ENCODE peak calls at places on chromosomes 13 and 19, in six cellular contexts. J, A, S, I, F and U are unnamed samples.

GRCh38 chr13:74251778-74252519 is 117.7 kb upstream of the KLF12 start:
- DNase-seq in J (no peak), A (no peak), S (no peak), I (no peak), F (no peak), U (no peak)

GRCh38 chr13:99484405-99484981 is 16.8 kb upstream of the TM9SF2 start:
- DNase-seq in J (no peak), A (no peak), S (no peak), I (no peak), F (no peak), U (no peak)

GRCh38 chr19:18160792-18161690 is 8.1 kb downstream of the PIK3R2 start:
- DNase-seq in J (peak; percentile 70), A (peak; percentile 51), S (no peak), I (peak; percentile 45), F (no peak), U (peak; percentile 82)

GRCh38 chr19:34236035-34236793 is 18.1 kb upstream of the GARRE1 start:
- DNase-seq in J (no peak), A (no peak), S (no peak), I (no peak), F (no peak), U (no peak)

GRCh38 chr13:79282976-79283375 is 123.1 kb downstream of the RBM26 start:
- DNase-seq in J (no peak), A (no peak), S (no peak), I (no peak), F (no peak), U (no peak)

GRCh38 chr19:29685326-29685725 is 20.1 kb downstream of the PLEKHF1 start:
- DNase-seq in J (no peak), A (no peak), S (no peak), I (no peak), F (no peak), U (no peak)

GRCh38 chr13:113457510-113457909 is 4.2 kb upstream of the ADPRHL1 start:
- DNase-seq in J (no peak), A (no peak), S (no peak), I (no peak), F (no peak), U (no peak)

GRCh38 chr13:44244288-44244687 is 129.3 kb upstream of the SERP2 start:
- DNase-seq in J (no peak), A (no peak), S (no peak), I (no peak), F (no peak), U (no peak)

GRCh38 chr13:94968040-94968756 is 255.9 kb upstream of the SOX21 start:
- DNase-seq in J (no peak), A (no peak), S (no peak), I (peak; percentile 6), F (no peak), U (peak; percentile 4)

GRCh38 chr13:39685652-39686051 is 30.2 kb downstream of the COG6 start:
- DNase-seq in J (no peak), A (no peak), S (no peak), I (no peak), F (no peak), U (no peak)

GRCh38 chr13:32940601-32941000 is 75.6 kb upstream of the KL start:
- DNase-seq in J (no peak), A (peak; percentile 6), S (no peak), I (no peak), F (peak; percentile 21), U (no peak)

GRCh38 chr13:44031555-44031954 is 151.9 kb downstream of the LACC1 start:
- DNase-seq in J (no peak), A (no peak), S (no peak), I (no peak), F (no peak), U (no peak)

GRCh38 chr13:20720499-20720898 is 17.0 kb downstream of the IL17D start:
- DNase-seq in J (no peak), A (no peak), S (no peak), I (no peak), F (no peak), U (no peak)

GRCh38 chr19:16457195-16457953 is 14.4 kb downstream of the EPS15L1 start:
- DNase-seq in J (no peak), A (no peak), S (no peak), I (peak; percentile 84), F (peak; percentile 38), U (peak; percentile 34)

GRCh38 chr13:28584873-28585317 is 74.0 kb upstream of the POMP start:
- DNase-seq in J (no peak), A (no peak), S (no peak), I (no peak), F (no peak), U (no peak)

GRCh38 chr13:80010846-80011245 is 330.1 kb downstream of the SPRY2 start:
- DNase-seq in J (no peak), A (no peak), S (no peak), I (no peak), F (no peak), U (no peak)

GRCh38 chr13:73300718-73301425 is 242.1 kb downstream of the KLF5 start:
- DNase-seq in J (no peak), A (no peak), S (peak; percentile 46), I (no peak), F (no peak), U (no peak)

GRCh38 chr13:65613004-65613403 is 1617.1 kb downstream of the PCDH9 start:
- DNase-seq in J (no peak), A (no peak), S (no peak), I (no peak), F (no peak), U (no peak)

GRCh38 chr13:110340812-110341444 is 33.8 kb downstream of the COL4A2 start:
- DNase-seq in J (no peak), A (peak; percentile 34), S (no peak), I (peak; percentile 80), F (peak; percentile 91), U (peak; percentile 43)

GRCh38 chr19:55435020-55435419 is 8.1 kb downstream of the SHISA7 start:
- DNase-seq in J (no peak), A (no peak), S (no peak), I (no peak), F (no peak), U (no peak)

GRCh38 chr13:46185634-46186033 is 3.7 kb upstream of the LCP1 start:
- DNase-seq in J (no peak), A (no peak), S (no peak), I (no peak), F (no peak), U (no peak)

GRCh38 chr13:98775844-98776598 is 23.5 kb upstream of the SLC15A1 start:
- DNase-seq in J (no peak), A (no peak), S (peak; percentile 98), I (no peak), F (no peak), U (no peak)

GRCh38 chr19:55175117-55175867 is 4.8 kb downstream of the SYT5 start:
- DNase-seq in J (no peak), A (no peak), S (no peak), I (no peak), F (no peak), U (no peak)

GRCh38 chr19:29680447-29680846 is 15.2 kb downstream of the PLEKHF1 start:
- DNase-seq in J (no peak), A (no peak), S (no peak), I (no peak), F (no peak), U (peak; percentile 77)

GRCh38 chr19:18046066-18046718 is 38.2 kb downstream of the ARRDC2 start:
- DNase-seq in J (no peak), A (no peak), S (no peak), I (no peak), F (no peak), U (no peak)

GRCh38 chr19:54248016-54248601 is 5.5 kb upstream of the LILRA6 start:
- DNase-seq in J (peak; percentile 69), A (peak; percentile 29), S (no peak), I (peak; percentile 75), F (peak; percentile 33), U (no peak)

DNA sequence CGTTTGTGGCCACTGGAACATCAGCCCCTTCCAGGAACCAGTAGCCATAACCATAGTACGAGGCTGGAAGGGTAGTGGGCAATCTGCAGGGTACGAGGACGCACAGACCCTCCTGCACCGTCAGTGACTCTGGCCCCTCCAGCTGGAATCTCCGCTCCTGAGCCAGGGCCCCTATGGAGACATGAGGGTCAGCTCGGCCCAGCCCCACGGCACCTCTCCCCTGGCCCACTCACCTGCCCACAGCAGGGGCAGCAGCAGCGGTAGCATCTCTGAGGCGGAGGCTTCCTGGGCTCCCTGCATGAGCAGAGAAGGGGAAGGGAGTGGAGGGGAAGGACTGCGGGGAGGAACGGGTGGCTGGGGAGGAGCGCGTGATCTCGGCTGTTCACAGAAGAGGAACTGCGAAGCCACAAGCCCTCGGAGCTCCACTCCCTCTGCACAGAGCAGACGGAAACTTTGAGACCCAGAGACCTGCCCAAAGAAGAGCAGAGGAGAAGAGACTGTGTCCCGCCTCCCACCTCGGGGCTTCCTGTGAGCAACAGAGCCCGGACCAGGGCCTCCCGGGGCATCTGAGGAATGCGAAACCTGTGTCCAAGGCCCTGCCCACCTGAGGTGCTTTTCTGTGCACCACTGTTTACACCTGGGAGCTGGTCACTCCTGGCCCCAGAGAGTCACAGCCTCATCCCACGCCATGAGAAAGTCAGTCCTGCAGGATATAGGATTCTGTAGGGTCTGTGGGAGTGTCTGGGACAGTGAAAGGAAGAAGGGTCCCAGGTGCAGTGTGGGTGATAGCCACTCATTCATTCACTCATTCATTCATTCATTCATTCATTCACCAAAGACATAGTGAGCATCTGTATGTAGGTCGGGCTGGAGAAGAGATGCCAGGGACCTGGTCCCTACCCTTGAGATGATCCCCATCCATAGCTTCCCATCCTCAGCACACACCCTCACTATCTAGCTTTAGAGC is at the start of gene SIGLEC6:
- DNase-seq in J (no peak), A (peak; percentile 44), S (peak; percentile 77), I (no peak), F (peak; percentile 20), U (peak; percentile 65)
- H3K4me3 ChIP-seq in J (no peak within 1 kb of the TSS), A (peak within 1 kb of the TSS; percentile 26), S (no peak within 1 kb of the TSS), I (no peak within 1 kb of the TSS), F (no peak within 1 kb of the TSS), U (no peak within 1 kb of the TSS)

GRCh38 chr19:10637894-10638293 is 12.5 kb downstream of the SLC44A2 start:
- DNase-seq in J (no peak), A (no peak), S (no peak), I (no peak), F (no peak), U (no peak)

GRCh38 chr19:10634430-10634829 is 9.1 kb downstream of the SLC44A2 start:
- DNase-seq in J (no peak), A (no peak), S (no peak), I (no peak), F (no peak), U (no peak)

GRCh38 chr19:10639836-10640235 is 14.3 kb upstream of the ILF3 start:
- DNase-seq in J (no peak), A (no peak), S (no peak), I (no peak), F (no peak), U (peak; percentile 49)

GRCh38 chr19:10634881-10635463 is 9.6 kb downstream of the SLC44A2 start:
- DNase-seq in J (no peak), A (no peak), S (no peak), I (no peak), F (no peak), U (no peak)

GRCh38 chr19:10636304-10636972 is 11.1 kb downstream of the SLC44A2 start:
- DNase-seq in J (no peak), A (no peak), S (no peak), I (no peak), F (no peak), U (no peak)
- H3K36me3 ChIP-seq in J (no peaks in the 10 kb centered on the region), A (peaks cover 53% of the 10 kb centered on the region), S (no peaks in the 10 kb centered on the region), I (peaks cover 52% of the 10 kb centered on the region), F (peaks cover 97% of the 10 kb centered on the region), U (peaks cover 32% of the 10 kb centered on the region)

GRCh38 chr19:41426952-41427646 is at the start of gene B3GNT8:
- DNase-seq in J (no peak), A (peak; percentile 71), S (peak; percentile 88), I (peak; percentile 60), F (peak; percentile 89), U (peak; percentile 51)
- H3K4me3 ChIP-seq in J (no peak within 1 kb of the TSS), A (peak within 1 kb of the TSS; percentile 61), S (peak within 1 kb of the TSS; percentile 47), I (peak within 1 kb of the TSS; percentile 49), F (peak within 1 kb of the TSS; percentile 46), U (peak within 1 kb of the TSS; percentile 30)

GRCh38 chr19:41244117-41244516 is 20.1 kb upstream of the HNRNPUL1 start:
- DNase-seq in J (no peak), A (no peak), S (no peak), I (no peak), F (no peak), U (no peak)
- H3K36me3 ChIP-seq in J (no peaks in the 10 kb centered on the region), A (no peaks in the 10 kb centered on the region), S (no peaks in the 10 kb centered on the region), I (peaks cover 37% of the 10 kb centered on the region), F (peaks cover 80% of the 10 kb centered on the region), U (no peaks in the 10 kb centered on the region)